ENCODE peak calls at places on chromosomes 2 and 18, in seven cellular contexts. Z is nephron progenitor cell; C is posterior cingulate gyrus; G is fibroblast of lung; T is KG1; M is HS-5; A is activated CD4-positive, alpha-beta T cell treated with anti-CD3 and anti-CD28 coated beads for 1 hour. B is an unnamed sample.

GRCh38 chr2:102187191-102188150 is 648 bp downstream of the IL1RL2 start:
- DNase-seq in Z (peak), C (peak), G (peak), T (no peak), M (peak), A (peak), B (no peak)

GRCh38 chr2:169715379-169716228 is 18.0 kb upstream of the KLHL23 start:
- DNase-seq in Z (no peak), C (no peak), G (peak), T (no peak), M (no peak), A (no peak), B (no peak)

GRCh38 chr18:7370375-7370774 is 139.5 kb downstream of the LRRC30 start:
- DNase-seq in Z (no peak), C (no peak), G (no peak), T (no peak), M (no peak), A (no peak), B (no peak)

GRCh38 chr2:166494140-166494544 is at the start of gene SCN7A:
- DNase-seq in Z (peak), C (peak), G (peak), T (no peak), M (no peak), A (no peak), B (no peak)

GRCh38 chr2:188512456-188512855 is 220.8 kb downstream of the GULP1 start:
- DNase-seq in Z (no peak), C (no peak), G (peak), T (peak), M (peak), A (no peak), B (no peak)

GRCh38 chr2:109376115-109376514 is 237.7 kb downstream of the SEPTIN10 start:
- DNase-seq in Z (no peak), C (no peak), G (peak), T (no peak), M (no peak), A (no peak), B (no peak)

GRCh38 chr2:160472839-160473251 is 20.8 kb downstream of the RBMS1 start:
- DNase-seq in Z (no peak), C (no peak), G (peak), T (no peak), M (no peak), A (no peak), B (no peak)

GRCh38 chr2:169928463-169928864 is 101.2 kb downstream of the UBR3 start:
- DNase-seq in Z (no peak), C (no peak), G (peak), T (no peak), M (peak), A (no peak), B (peak)

GRCh38 chr18:10271481-10271880 is 183.0 kb upstream of the APCDD1 start:
- DNase-seq in Z (no peak), C (no peak), G (no peak), T (no peak), M (no peak), A (no peak), B (no peak)

GRCh38 chr2:216740557-216741222 is 45.3 kb upstream of the IGFBP5 start:
- DNase-seq in Z (no peak), C (no peak), G (peak), T (no peak), M (no peak), A (no peak), B (no peak)

GRCh38 chr2:212595036-212595654 is 56.5 kb upstream of the ERBB4 start:
- DNase-seq in Z (no peak), C (no peak), G (peak), T (no peak), M (peak), A (no peak), B (peak)

GRCh38 chr2:146412625-146413024 is 1432.2 kb upstream of the ACVR2A start:
- DNase-seq in Z (no peak), C (no peak), G (no peak), T (no peak), M (no peak), A (no peak), B (no peak)

B was measured in GM06990.